ENCODE peak calls at places on chromosomes 6 and 20, in seven cellular contexts. R is suprapubic skin, Y is GM12891, F is stomach, T is H54, D is prostate gland, H is right lobe of liver. A is an unnamed sample.

GRCh38 chr6:160679402-160679769 is 15.3 kb upstream of the LPA start:
- DNase-seq in R (no peak), Y (no peak), F (no peak), T (no peak), D (peak; percentile 11), H (peak; percentile 71), A (peak; percentile 5)

GRCh38 chr6:136586295-136586694 is 36.1 kb upstream of the MAP7 start:
- DNase-seq in R (no peak), Y (no peak), F (no peak), T (no peak), D (no peak), H (no peak), A (peak; percentile 24)

GRCh38 chr6:100901582-100901981 is 20.5 kb upstream of the ASCC3 start:
- DNase-seq in R (no peak), Y (no peak), F (no peak), T (no peak), D (no peak), H (no peak), A (no peak)

GRCh38 chr6:30990422-30991086 is 7.0 kb downstream of the MUC21 start:
- DNase-seq in R (peak; percentile 1), Y (peak; percentile 44), F (no peak), T (no peak), D (no peak), H (no peak), A (no peak)

GRCh38 chr20:36312724-36313441 is 6.7 kb downstream of the DLGAP4 start:
- DNase-seq in R (peak; percentile 36), Y (no peak), F (no peak), T (no peak), D (no peak), H (no peak), A (no peak)

GRCh38 chr6:47157063-47157462 is 114.9 kb upstream of the ADGRF1 start:
- DNase-seq in R (no peak), Y (no peak), F (no peak), T (no peak), D (no peak), H (no peak), A (no peak)

GRCh38 chr20:3121271-3121911 is 36.9 kb upstream of the AVP start:
- DNase-seq in R (peak; percentile 35), Y (no peak), F (no peak), T (no peak), D (no peak), H (no peak), A (no peak)

GRCh38 chr6:130927305-130927704 is 100.1 kb downstream of the SMLR1 start:
- DNase-seq in R (no peak), Y (no peak), F (no peak), T (no peak), D (no peak), H (no peak), A (no peak)

GRCh38 chr20:13681248-13682125 is 42.8 kb upstream of the TASP1 start:
- DNase-seq in R (no peak), Y (peak; percentile 35), F (no peak), T (no peak), D (no peak), H (no peak), A (peak; percentile 2)

GRCh38 chr6:42509765-42510164 is 54.1 kb upstream of the UBR2 start:
- DNase-seq in R (no peak), Y (no peak), F (no peak), T (no peak), D (no peak), H (no peak), A (no peak)

DNA sequence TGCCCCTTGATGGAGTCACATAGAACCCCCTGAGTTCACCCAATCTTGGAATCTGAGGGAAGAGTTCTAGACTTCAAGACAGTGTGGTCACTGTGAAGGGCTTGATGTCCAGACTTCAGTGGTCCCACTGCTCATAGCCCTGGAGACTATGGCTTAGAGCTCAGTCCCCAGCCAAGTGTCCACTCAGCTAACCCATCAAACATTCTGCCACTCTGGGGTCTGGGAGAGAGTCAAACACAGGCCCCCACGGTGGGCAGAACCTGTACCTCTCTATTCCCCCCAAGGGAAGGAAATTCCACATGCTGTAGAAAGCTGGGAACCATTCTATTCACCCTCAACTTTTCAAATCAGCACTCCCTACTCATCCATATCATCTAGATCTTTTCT is 15.5 kb upstream of the TBC1D22B start:
- DNase-seq in R (no peak), Y (no peak), F (no peak), T (no peak), D (no peak), H (no peak), A (no peak)
- TF ChIP-seq POLR2A in R (no peak), Y (no peak), F (no peak), T (no peak), D (no peak), H (no peak), A (no peak)

GRCh38 chr6:20198156-20198555 is 14.1 kb downstream of the MBOAT1 start:
- DNase-seq in R (no peak), Y (no peak), F (no peak), T (no peak), D (no peak), H (no peak), A (no peak)
- TF ChIP-seq POLR2A in R (no peak), Y (no peak), F (no peak), T (no peak), D (no peak), H (no peak), A (no peak)

GRCh38 chr20:53594068-53595017 is 704 bp upstream of the ZNF217 start:
- DNase-seq in R (peak; percentile 97), Y (peak; percentile 42), F (peak; percentile 99), T (peak; percentile 56), D (peak; percentile 96), H (peak; percentile 99), A (peak; percentile 94)
- TF ChIP-seq POLR2A in R (no peak), Y (peak; percentile 38), F (no peak), T (peak; percentile 16), D (peak; percentile 88), H (peak; percentile 45), A (no peak)

DNA sequence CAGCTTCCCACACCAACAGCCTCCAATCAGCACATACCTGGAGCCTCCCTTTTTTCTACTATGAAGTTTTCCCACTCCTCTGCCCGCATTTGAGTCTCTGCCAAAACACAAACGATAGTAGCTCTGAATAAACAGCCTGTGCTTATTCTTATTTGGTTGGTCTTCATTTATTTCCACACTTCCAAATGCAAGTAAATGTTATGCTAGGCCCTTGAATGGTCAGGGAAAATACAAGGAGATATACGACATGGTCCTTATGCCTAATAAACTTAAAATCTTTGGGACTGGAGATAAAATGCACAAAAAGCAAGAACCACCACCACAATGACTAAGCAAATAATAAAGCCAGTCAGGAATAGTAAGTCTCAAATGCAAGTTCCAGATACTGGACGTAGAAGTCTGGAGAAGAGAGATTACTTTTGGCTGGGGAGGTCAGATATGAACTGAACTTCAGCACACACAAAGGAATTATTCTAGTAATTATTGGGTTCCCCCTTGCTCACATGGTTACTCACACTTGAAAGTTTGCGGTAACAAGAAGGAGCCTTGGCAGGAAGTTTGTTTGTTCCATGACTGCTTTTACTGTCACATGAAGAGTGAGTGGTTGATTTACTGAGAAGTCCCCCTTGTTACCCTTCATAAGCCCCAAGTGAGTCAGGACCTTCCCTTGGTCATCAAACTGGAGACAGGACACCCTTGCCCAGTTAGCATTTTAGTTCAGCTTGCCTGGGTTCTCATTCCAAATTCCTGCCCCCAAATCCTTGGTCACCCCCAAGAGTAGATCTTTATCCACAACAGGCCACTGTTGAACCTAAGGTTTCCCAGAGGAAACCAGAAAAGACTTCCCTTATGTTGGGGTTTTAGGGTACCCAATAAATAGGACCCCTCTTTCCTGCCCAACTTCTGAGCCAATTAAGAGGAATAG is 511.2 kb upstream of the JARID2 start:
- DNase-seq in R (no peak), Y (no peak), F (no peak), T (no peak), D (no peak), H (no peak), A (peak; percentile 98)
- TF ChIP-seq POLR2A in R (no peak), Y (no peak), F (no peak), T (no peak), D (no peak), H (no peak), A (peak; percentile 53)

GRCh38 chr20:24423291-24423690 is 46.1 kb upstream of the SYNDIG1 start:
- DNase-seq in R (no peak), Y (no peak), F (no peak), T (no peak), D (no peak), H (no peak), A (no peak)
- TF ChIP-seq POLR2A in R (no peak), Y (no peak), F (no peak), T (no peak), D (no peak), H (no peak), A (no peak)

DNA sequence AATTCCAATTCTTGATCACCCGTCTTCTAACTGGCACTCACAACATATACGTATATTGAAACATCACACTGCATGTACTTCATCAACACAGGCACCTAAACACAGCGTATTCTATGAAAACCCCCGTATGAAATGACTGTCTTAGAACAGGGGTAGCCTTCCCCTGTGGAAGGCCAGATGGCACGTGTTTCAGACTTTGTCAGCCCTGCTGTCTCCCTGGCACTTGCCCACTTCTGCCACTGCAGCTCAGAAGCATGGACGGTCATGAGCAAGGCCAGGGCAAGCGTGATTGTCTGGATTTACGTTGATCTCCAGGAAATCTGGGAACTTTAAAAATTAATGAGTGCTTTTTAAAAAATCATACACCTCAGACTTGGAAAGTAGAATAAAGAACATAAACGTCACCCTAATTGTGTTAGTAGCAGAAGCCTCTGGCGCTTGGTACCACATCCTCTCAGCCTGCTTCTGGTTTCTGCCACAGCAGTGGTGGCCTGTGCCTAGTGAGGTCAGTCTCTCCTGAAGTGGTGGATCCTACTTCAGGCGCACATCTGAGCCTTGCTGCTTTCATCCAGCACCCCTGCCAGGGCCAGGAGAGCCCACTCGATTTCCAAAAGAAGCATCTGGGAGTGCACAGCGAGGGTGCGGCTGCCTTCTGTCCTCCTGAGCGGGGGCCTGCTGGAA is 18.3 kb downstream of the PDE10A start:
- DNase-seq in R (no peak), Y (no peak), F (no peak), T (no peak), D (no peak), H (no peak), A (no peak)
- TF ChIP-seq POLR2A in R (no peak), Y (no peak), F (no peak), T (no peak), D (no peak), H (no peak), A (no peak)